ENCODE peak calls at places on chromosomes 3 and 15, in four cellular contexts. One of them, this sample, is unnamed.

GRCh38 chr3:50445919-50446318 is 57.5 kb downstream of the CACNA2D2 start:
- DNase-seq in psoas muscle: no peak
- DNase-seq in uterus: no peak
- DNase-seq in CD4-positive, alpha-beta T cell: no peak
- DNase-seq in this sample: no peak

GRCh38 chr15:41347236-41347635 is 14.6 kb downstream of the NUSAP1 start:
- DNase-seq in psoas muscle: no peak
- DNase-seq in CD4-positive, alpha-beta T cell: no peak
- DNase-seq in uterus: no peak
- DNase-seq in this sample: no peak

GRCh38 chr3:23865595-23866396 is 51.0 kb downstream of the NKIRAS1 start:
- DNase-seq in psoas muscle: no peak
- DNase-seq in CD4-positive, alpha-beta T cell: no peak
- DNase-seq in uterus: no peak
- DNase-seq in this sample: no peak

GRCh38 chr15:77016321-77016695 is 21.4 kb downstream of the PSTPIP1 start:
- DNase-seq in psoas muscle: peak; percentile 13
- DNase-seq in CD4-positive, alpha-beta T cell: no peak
- DNase-seq in uterus: no peak
- DNase-seq in this sample: no peak

GRCh38 chr3:157495846-157496245 is 7.4 kb downstream of the VEPH1 start:
- DNase-seq in uterus: no peak
- DNase-seq in CD4-positive, alpha-beta T cell: no peak
- DNase-seq in psoas muscle: no peak
- DNase-seq in this sample: no peak

GRCh38 chr15:39720721-39721611 is 61.7 kb downstream of the FSIP1 start:
- DNase-seq in psoas muscle: no peak
- DNase-seq in uterus: no peak
- DNase-seq in CD4-positive, alpha-beta T cell: no peak
- DNase-seq in this sample: no peak

GRCh38 chr3:8509961-8510360 is 8.3 kb downstream of the LMCD1 start:
- DNase-seq in uterus: no peak
- DNase-seq in psoas muscle: peak; percentile 78
- DNase-seq in CD4-positive, alpha-beta T cell: no peak
- DNase-seq in this sample: no peak

GRCh38 chr3:1677576-1678164 is 421.0 kb upstream of the CNTN4 start:
- DNase-seq in psoas muscle: no peak
- DNase-seq in uterus: no peak
- DNase-seq in CD4-positive, alpha-beta T cell: no peak
- DNase-seq in this sample: no peak

GRCh38 chr3:4748701-4749378 is 230.4 kb upstream of the BHLHE40 start:
- DNase-seq in uterus: no peak
- DNase-seq in psoas muscle: no peak
- DNase-seq in CD4-positive, alpha-beta T cell: no peak
- DNase-seq in this sample: no peak

GRCh38 chr3:115239717-115240116 is 92.6 kb upstream of the ZBTB20 start:
- DNase-seq in uterus: peak; percentile 62
- DNase-seq in psoas muscle: peak; percentile 53
- DNase-seq in CD4-positive, alpha-beta T cell: no peak
- DNase-seq in this sample: peak; percentile 47

GRCh38 chr3:190443257-190443656 is 6.4 kb downstream of the TMEM207 start:
- DNase-seq in psoas muscle: no peak
- DNase-seq in CD4-positive, alpha-beta T cell: no peak
- DNase-seq in uterus: no peak
- DNase-seq in this sample: no peak

GRCh38 chr15:79028411-79028964 is 62.1 kb downstream of the RASGRF1 start:
- DNase-seq in CD4-positive, alpha-beta T cell: no peak
- DNase-seq in psoas muscle: no peak
- DNase-seq in uterus: no peak
- DNase-seq in this sample: no peak

GRCh38 chr3:31724681-31725080 is 192.0 kb downstream of the STT3B start:
- DNase-seq in CD4-positive, alpha-beta T cell: no peak
- DNase-seq in psoas muscle: no peak
- DNase-seq in uterus: no peak
- DNase-seq in this sample: no peak

GRCh38 chr3:171183042-171183441 is 156.5 kb upstream of the SLC2A2 start:
- DNase-seq in CD4-positive, alpha-beta T cell: no peak
- DNase-seq in psoas muscle: no peak
- DNase-seq in uterus: no peak
- DNase-seq in this sample: no peak

GRCh38 chr3:16174976-16175901 is 759 bp downstream of the GALNT15 start:
- DNase-seq in psoas muscle: peak; percentile 61
- DNase-seq in CD4-positive, alpha-beta T cell: no peak
- DNase-seq in uterus: no peak
- DNase-seq in this sample: no peak

GRCh38 chr15:58932791-58933310 is 628 bp downstream of the SLTM start:
- DNase-seq in psoas muscle: no peak
- DNase-seq in uterus: no peak
- DNase-seq in CD4-positive, alpha-beta T cell: no peak
- DNase-seq in this sample: no peak

GRCh38 chr15:70947369-70948335 is 55.0 kb downstream of the LRRC49 start:
- DNase-seq in psoas muscle: no peak
- DNase-seq in CD4-positive, alpha-beta T cell: no peak
- DNase-seq in uterus: no peak
- DNase-seq in this sample: peak; percentile 34

GRCh38 chr3:6631376-6631775 is 229.5 kb upstream of the GRM7 start:
- DNase-seq in psoas muscle: no peak
- DNase-seq in uterus: no peak
- DNase-seq in CD4-positive, alpha-beta T cell: no peak
- DNase-seq in this sample: no peak

GRCh38 chr3:43968465-43968864 is 273.2 kb upstream of the TOPAZ1 start:
- DNase-seq in psoas muscle: no peak
- DNase-seq in CD4-positive, alpha-beta T cell: no peak
- DNase-seq in uterus: no peak
- DNase-seq in this sample: no peak

GRCh38 chr3:98602078-98602678 is 8.8 kb upstream of the CPOX start:
- DNase-seq in psoas muscle: no peak
- DNase-seq in CD4-positive, alpha-beta T cell: no peak
- DNase-seq in uterus: peak; percentile 27
- DNase-seq in this sample: no peak

This sample was measured in left ventricle myocardium superior.